ENCODE peak calls at places on chromosome 17, in nine cellular contexts. J, K, Z, S, Q, M, G, I and P are unnamed samples.

GRCh38 chr17:6101706-6102105 is 31.5 kb downstream of the WSCD1 start:
- DNase-seq in S (no peak), K (no peak), G (no peak), Z (no peak), Q (no peak), I (no peak), M (no peak), J (no peak), P (no peak)

GRCh38 chr17:6506679-6507231 is 49.6 kb downstream of the PITPNM3 start:
- DNase-seq in G (no peak), K (peak), Z (no peak), M (no peak), S (no peak), Q (no peak), J (no peak), I (no peak), P (no peak)

GRCh38 chr17:1997587-1998425 is 27.3 kb downstream of the RTN4RL1 start:
- DNase-seq in K (peak), J (peak), S (no peak), M (no peak), Q (peak), Z (peak), G (no peak), I (no peak), P (no peak)

GRCh38 chr17:65530985-65531507 is 30.4 kb downstream of the AXIN2 start:
- DNase-seq in K (no peak), J (peak), Q (peak), M (no peak), G (no peak), I (no peak), Z (no peak), S (no peak), P (no peak)

GRCh38 chr17:77516902-77517301 is 376.1 kb downstream of the SEC14L1 start:
- DNase-seq in Q (no peak), M (no peak), K (no peak), I (no peak), S (no peak), Z (no peak), G (no peak), J (no peak), P (no peak)

GRCh38 chr17:3773511-3773910 is 27.5 kb downstream of the ITGAE start:
- DNase-seq in J (no peak), S (no peak), K (no peak), Q (no peak), Z (no peak), M (no peak), I (no peak), G (no peak), P (no peak)

GRCh38 chr17:41486809-41487530 is 2.7 kb downstream of the KRT36 start:
- DNase-seq in Q (peak), S (peak), I (peak), G (no peak), K (peak), Z (no peak), J (peak), M (no peak), P (peak)

GRCh38 chr17:17708816-17709215 is 27.6 kb downstream of the RAI1 start:
- DNase-seq in J (no peak), G (no peak), M (no peak), I (no peak), K (no peak), S (no peak), Q (no peak), Z (no peak), P (no peak)

GRCh38 chr17:64133546-64134215 is 3.7 kb upstream of the ERN1 start:
- DNase-seq in J (peak), G (no peak), M (no peak), Z (no peak), Q (peak), S (peak), K (no peak), I (peak), P (no peak)